ENCODE peak calls at places on chromosomes 12 and 14, in nine cellular contexts. D is cardiac muscle cell, Q is HFF-Myc, G is heart left ventricle, F is renal cortical epithelial cell, O is astrocyte of the hippocampus, K is NCI-H2029, M is KG1, I is ureter. W is an unnamed sample.

GRCh38 chr14:103737432-103738045 is 21.9 kb downstream of the ZFYVE21 start:
- DNase-seq in D (no peak), Q (no peak), G (no peak), F (no peak), O (no peak), K (no peak), M (no peak), I (no peak), W (no peak)

GRCh38 chr14:35506927-35507326 is 27.0 kb upstream of the INSM2 start:
- DNase-seq in D (peak; percentile 14), Q (no peak), G (no peak), F (peak; percentile 2), O (no peak), K (no peak), M (no peak), I (no peak), W (peak; percentile 47)

GRCh38 chr14:54791001-54791400 is 111.6 kb downstream of the GCH1 start:
- DNase-seq in D (no peak), Q (no peak), G (no peak), F (no peak), O (no peak), K (no peak), M (no peak), I (no peak), W (no peak)

GRCh38 chr12:92735131-92735721 is 32.4 kb downstream of the PLEKHG7 start:
- DNase-seq in D (peak; percentile 96), Q (peak; percentile 87), G (no peak), F (peak; percentile 99), O (peak; percentile 94), K (peak; percentile 83), M (no peak), I (no peak), W (peak; percentile 76)

GRCh38 chr12:96210376-96211055 is 16.3 kb downstream of the ELK3 start:
- DNase-seq in D (no peak), Q (no peak), G (no peak), F (no peak), O (no peak), K (no peak), M (no peak), I (no peak), W (no peak)

GRCh38 chr14:100762089-100762515 is 35.4 kb downstream of the DLK1 start:
- DNase-seq in D (peak; percentile 53), Q (no peak), G (no peak), F (no peak), O (peak; percentile 23), K (no peak), M (no peak), I (no peak), W (peak; percentile 65)

GRCh38 chr14:89504602-89505320 is 87.7 kb upstream of the FOXN3 start:
- DNase-seq in D (peak; percentile 50), Q (no peak), G (no peak), F (peak; percentile 77), O (peak; percentile 38), K (no peak), M (peak; percentile 41), I (no peak), W (no peak)

GRCh38 chr14:76381817-76382494 is 6.0 kb downstream of the ESRRB start:
- DNase-seq in D (no peak), Q (no peak), G (no peak), F (no peak), O (no peak), K (no peak), M (no peak), I (no peak), W (no peak)

GRCh38 chr12:50603817-50604639 is 99.2 kb downstream of the DIP2B start:
- DNase-seq in D (peak; percentile 96), Q (no peak), G (peak; percentile 33), F (peak; percentile 41), O (peak; percentile 89), K (no peak), M (no peak), I (no peak), W (no peak)

W was measured in bronchial epithelial cell.